ENCODE peak calls at places on chromosomes 5 and 9, in seven cellular contexts. A, W, C, R, X, G and U are unnamed samples.

GRCh38 chr5:68708842-68709170 is 385.0 kb upstream of the SLC30A5 start:
- DNase-seq in G (no peak), W (no peak), C (no peak), A (no peak), X (no peak), R (peak; percentile 5), U (no peak)

GRCh38 chr9:131500377-131500776 is 2.3 kb upstream of the POMT1 start:
- DNase-seq in G (no peak), R (no peak), X (no peak), C (no peak), W (no peak), A (no peak), U (no peak)

GRCh38 chr5:93193756-93194155 is 387.3 kb downstream of the NR2F1-AS1 start:
- DNase-seq in W (no peak), C (peak; percentile 69), X (no peak), R (peak; percentile 61), G (no peak), A (no peak), U (no peak)

GRCh38 chr9:106111039-106111740 is 416.8 kb downstream of the TMEM38B start:
- DNase-seq in X (no peak), A (no peak), C (no peak), W (no peak), R (no peak), G (no peak), U (no peak)

GRCh38 chr9:76087978-76088377 is 197.5 kb downstream of the PCSK5 start:
- DNase-seq in W (no peak), R (no peak), X (no peak), A (no peak), C (no peak), G (no peak), U (no peak)

GRCh38 chr5:172303090-172303995 is 19.8 kb upstream of the UBTD2 start:
- DNase-seq in R (no peak), X (peak; percentile 63), G (no peak), A (no peak), W (no peak), C (peak; percentile 47), U (no peak)

GRCh38 chr5:100900142-100900795 is 2.8 kb downstream of the ST8SIA4 start:
- DNase-seq in W (no peak), R (peak; percentile 56), C (peak; percentile 53), G (no peak), A (no peak), X (no peak), U (no peak)

GRCh38 chr9:36099718-36100117 is 36.8 kb upstream of the GLIPR2 start:
- DNase-seq in G (no peak), A (no peak), R (no peak), W (no peak), X (no peak), C (no peak), U (no peak)

GRCh38 chr5:43231977-43232376 is 40.0 kb downstream of the NIM1K start:
- DNase-seq in W (no peak), R (no peak), A (no peak), C (peak; percentile 29), X (no peak), G (no peak), U (no peak)

GRCh38 chr9:120383999-120384924 is 195.7 kb downstream of the CDK5RAP2 start:
- DNase-seq in C (peak; percentile 71), W (no peak), X (no peak), G (no peak), R (peak; percentile 69), A (no peak), U (peak; percentile 66)

DNA sequence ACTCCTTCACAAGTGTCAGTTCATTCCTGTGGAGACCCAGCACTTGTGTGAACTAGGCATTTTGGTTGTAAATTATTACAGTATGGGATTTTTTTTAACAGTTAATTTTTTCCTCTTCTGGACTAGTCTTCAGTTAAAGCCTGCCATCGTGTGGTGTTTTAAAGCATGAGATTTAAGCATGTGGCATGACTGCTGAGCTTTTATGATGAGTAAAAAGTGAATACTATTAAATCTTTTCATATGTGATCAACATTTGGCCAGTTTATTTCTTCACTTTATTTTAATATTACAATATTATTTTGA is 25.0 kb downstream of the LMNB1 start:
- DNase-seq in W (peak; percentile 26), C (peak; percentile 84), A (no peak), R (peak; percentile 79), G (no peak), X (no peak), U (peak; percentile 40)
- TF ChIP-seq CTCF in W (peak; percentile 51), C (peak; percentile 49), A (no peak), R (peak; percentile 52), G (peak; percentile 28), X (peak; percentile 30), U (peak; percentile 54)

DNA sequence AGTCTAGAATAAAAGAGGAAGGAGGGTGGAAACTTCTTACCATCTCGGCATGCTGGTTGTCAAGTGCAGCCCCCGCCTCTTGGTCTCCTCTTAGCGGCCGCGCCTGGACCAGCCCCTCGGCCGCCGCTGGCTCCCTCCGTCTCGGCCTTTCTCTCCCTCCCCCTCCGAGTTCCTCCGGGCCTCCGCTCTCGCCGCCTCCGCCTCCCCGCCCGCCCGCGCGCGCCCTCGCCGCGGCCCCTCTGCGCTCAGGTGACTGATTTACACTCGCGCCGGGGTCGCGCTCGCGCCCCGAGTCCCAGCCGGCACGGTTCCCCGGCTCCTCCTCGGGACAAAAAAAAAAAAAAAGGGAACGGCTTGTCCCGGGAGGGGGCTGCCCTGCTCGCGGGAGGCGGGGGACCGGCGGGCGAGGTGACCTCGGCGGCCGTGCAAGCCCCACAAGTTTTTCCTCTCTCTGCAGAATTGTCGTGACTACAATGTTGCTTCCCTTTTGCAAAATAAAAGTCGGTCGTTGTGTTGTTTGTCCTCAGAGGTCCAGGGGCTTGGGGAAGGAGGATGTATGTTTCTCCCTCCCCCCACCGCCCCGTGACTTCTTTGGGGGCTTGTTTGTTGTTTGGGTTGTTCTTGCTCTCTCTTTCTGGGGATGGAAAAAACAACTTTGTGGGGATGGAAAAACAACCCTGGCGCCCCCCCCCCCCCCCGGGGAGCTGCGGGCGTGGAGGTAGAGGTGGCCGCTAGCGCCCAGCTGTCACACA is at the start of gene BNC2:
- DNase-seq in C (peak; percentile 71), R (peak; percentile 83), X (peak; percentile 28), G (no peak), W (peak; percentile 21), A (no peak), U (no peak)
- TF ChIP-seq CTCF in C (no peak), R (peak; percentile 4), X (no peak), G (peak; percentile 28), W (no peak), A (no peak), U (peak; percentile 9)

DNA sequence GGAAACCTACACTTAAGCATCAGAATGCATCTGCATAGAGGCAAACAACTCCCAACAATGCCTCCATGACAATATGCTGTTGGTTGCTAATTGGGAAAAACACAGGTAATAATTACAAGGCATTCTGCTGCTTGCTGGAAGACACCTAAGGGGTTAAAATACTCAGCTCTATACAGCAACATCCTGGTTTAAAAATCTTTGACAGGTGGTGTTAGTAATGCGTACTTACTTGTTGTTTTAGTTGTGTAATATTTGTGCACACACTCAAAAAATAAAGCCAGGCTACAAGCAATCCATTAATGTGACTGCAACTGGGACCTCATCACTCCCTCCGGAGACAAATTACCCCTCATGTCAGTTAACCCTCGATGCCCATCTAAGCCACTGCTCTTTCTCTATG is 126.3 kb upstream of the ELL2 start:
- DNase-seq in W (no peak), X (no peak), G (no peak), R (no peak), A (no peak), C (no peak), U (no peak)
- TF ChIP-seq CTCF in W (no peak), X (no peak), G (no peak), R (no peak), A (no peak), C (no peak), U (no peak)

GRCh38 chr5:131999041-131999440 is 12.4 kb downstream of the ACSL6 start:
- DNase-seq in G (no peak), A (no peak), X (no peak), C (no peak), W (no peak), R (no peak), U (no peak)
- TF ChIP-seq CTCF in G (no peak), A (no peak), X (no peak), C (no peak), W (no peak), R (no peak), U (no peak)